ENCODE peak calls at places on chromosomes 5 and 9, in four cellular contexts. One of them, this sample, is unnamed.

GRCh38 chr5:126358525-126358924 is 64.7 kb upstream of the GRAMD2B start:
- DNase-seq in A549: no peak
- DNase-seq in HepG2: no peak
- DNase-seq in GM12878: peak; percentile 76
- DNase-seq in this sample: no peak

GRCh38 chr9:94772128-94772527 is 45.6 kb downstream of the AOPEP start:
- DNase-seq in A549: no peak
- DNase-seq in HepG2: no peak
- DNase-seq in GM12878: no peak
- DNase-seq in this sample: no peak

GRCh38 chr9:121917375-121918335 is 175.5 kb downstream of the TTLL11 start:
- DNase-seq in A549: no peak
- DNase-seq in HepG2: no peak
- DNase-seq in GM12878: no peak
- DNase-seq in this sample: no peak

GRCh38 chr5:115795700-115796099 is 20.8 kb downstream of the CDO1 start:
- DNase-seq in A549: no peak
- DNase-seq in HepG2: no peak
- DNase-seq in GM12878: no peak
- DNase-seq in this sample: no peak

GRCh38 chr5:10244357-10244944 is 5.2 kb downstream of the ATPSCKMT start:
- DNase-seq in A549: no peak
- DNase-seq in HepG2: no peak
- DNase-seq in GM12878: no peak
- DNase-seq in this sample: no peak

GRCh38 chr5:17439956-17440355 is 58.1 kb upstream of the TAF11L2 start:
- DNase-seq in A549: no peak
- DNase-seq in HepG2: no peak
- DNase-seq in GM12878: no peak
- DNase-seq in this sample: no peak

GRCh38 chr5:137325721-137326120 is 173.4 kb downstream of the SPOCK1 start:
- DNase-seq in A549: no peak
- DNase-seq in HepG2: no peak
- DNase-seq in GM12878: no peak
- DNase-seq in this sample: no peak

GRCh38 chr9:128097156-128098016 is 29.4 kb downstream of the SLC25A25 start:
- DNase-seq in A549: no peak
- DNase-seq in HepG2: no peak
- DNase-seq in GM12878: no peak
- DNase-seq in this sample: no peak

GRCh38 chr5:1107167-1108007 is 4.5 kb downstream of the SLC12A7 start:
- DNase-seq in A549: no peak
- DNase-seq in HepG2: peak; percentile 73
- DNase-seq in GM12878: no peak
- DNase-seq in this sample: no peak

DNA sequence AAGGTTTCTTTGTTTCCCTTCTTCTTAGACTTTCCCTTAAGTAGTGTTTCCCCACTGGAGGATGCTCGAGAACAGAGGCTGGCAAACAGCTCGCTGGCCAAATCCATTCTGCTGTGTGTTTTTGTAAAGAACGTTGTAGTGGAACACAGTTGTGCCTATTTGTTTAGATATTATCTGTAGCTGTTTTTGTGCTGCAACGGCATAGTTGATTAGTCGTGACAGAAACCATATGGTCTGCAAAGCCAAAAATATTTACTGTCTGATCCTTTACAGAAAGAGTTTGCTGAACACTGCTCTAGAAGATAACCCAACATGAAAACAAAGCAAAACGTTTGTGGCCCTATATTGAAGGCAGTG is 47.0 kb upstream of the EGFLAM start:
- DNase-seq in A549: no peak
- DNase-seq in HepG2: no peak
- DNase-seq in GM12878: no peak
- DNase-seq in this sample: no peak
- TF ChIP-seq CTCF in A549: no peak
- TF ChIP-seq CTCF in HepG2: no peak
- TF ChIP-seq CTCF in GM12878: no peak
- TF ChIP-seq CTCF in this sample: no peak

DNA sequence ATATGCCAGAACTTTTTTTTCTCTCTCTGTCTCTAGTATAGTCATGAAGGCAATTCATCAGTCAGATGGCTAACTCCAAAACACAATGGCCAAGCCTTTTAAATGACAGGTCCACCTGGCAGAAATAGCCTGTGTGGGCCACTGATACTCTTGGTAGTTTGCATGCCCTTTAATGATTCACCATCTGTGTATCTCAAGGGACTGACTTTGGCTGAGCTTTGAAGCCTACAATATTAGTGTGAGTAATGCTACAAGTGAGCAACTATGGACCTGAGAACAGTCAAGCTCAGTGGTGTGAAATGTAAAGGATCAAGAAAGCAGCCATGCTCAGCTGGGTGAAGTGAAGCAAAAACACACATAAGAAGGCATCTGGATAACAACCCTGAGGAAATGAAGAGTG is 506.9 kb downstream of the TLE1 start:
- DNase-seq in A549: no peak
- DNase-seq in HepG2: no peak
- DNase-seq in GM12878: no peak
- DNase-seq in this sample: no peak
- TF ChIP-seq REST in A549: no peak
- TF ChIP-seq REST in HepG2: no peak
- TF ChIP-seq REST in GM12878: no peak
- TF ChIP-seq REST in this sample: no peak

DNA sequence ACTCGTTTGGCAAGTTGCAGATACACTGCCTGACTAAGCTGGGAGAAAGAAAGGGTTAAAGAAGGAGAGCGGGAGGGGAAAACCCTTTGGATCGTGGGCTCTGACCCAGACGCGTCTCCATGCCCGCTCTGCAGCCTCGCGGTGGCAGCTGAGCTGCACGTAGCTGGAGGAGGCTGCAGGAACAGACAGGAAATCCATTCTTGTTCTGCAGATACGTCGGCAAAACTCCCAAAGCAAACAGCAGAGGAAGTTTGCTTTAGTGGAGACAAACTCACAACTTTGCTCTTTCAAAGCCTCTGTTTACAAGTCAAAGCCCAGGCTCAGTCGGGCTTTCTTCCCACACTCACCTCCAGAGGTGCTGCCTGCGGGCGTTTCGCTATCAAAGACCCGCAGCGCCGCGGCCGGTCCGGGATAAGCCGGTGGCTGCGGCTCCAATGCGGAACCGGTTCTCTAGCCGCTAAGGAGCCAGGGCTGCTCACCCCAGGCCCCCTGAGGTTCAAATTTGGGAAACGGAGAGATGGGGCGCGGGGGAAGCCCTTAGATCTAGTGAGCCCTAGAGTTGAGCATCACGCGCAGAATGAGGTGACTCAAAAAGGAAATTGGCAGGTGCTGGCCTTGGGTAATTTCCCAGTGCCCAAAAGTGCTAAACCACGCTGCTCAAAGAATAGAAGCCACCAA is 60.7 kb downstream of the MAT2B start:
- DNase-seq in A549: no peak
- DNase-seq in HepG2: peak; percentile 76
- DNase-seq in GM12878: peak; percentile 11
- DNase-seq in this sample: no peak
- TF ChIP-seq CTCF in A549: no peak
- TF ChIP-seq CTCF in HepG2: peak; percentile 64
- TF ChIP-seq CTCF in GM12878: no peak
- TF ChIP-seq CTCF in this sample: no peak

GRCh38 chr9:101626295-101626694 is 31.5 kb upstream of the PPP3R2 start:
- DNase-seq in A549: no peak
- DNase-seq in HepG2: no peak
- DNase-seq in GM12878: no peak
- DNase-seq in this sample: no peak

GRCh38 chr9:101629624-101630023 is 34.9 kb upstream of the PPP3R2 start:
- DNase-seq in A549: no peak
- DNase-seq in HepG2: no peak
- DNase-seq in GM12878: no peak
- DNase-seq in this sample: no peak

GRCh38 chr9:101625871-101626270 is 31.1 kb upstream of the PPP3R2 start:
- DNase-seq in A549: no peak
- DNase-seq in HepG2: no peak
- DNase-seq in GM12878: no peak
- DNase-seq in this sample: no peak

GRCh38 chr9:101631892-101632291 is 37.1 kb upstream of the PPP3R2 start:
- DNase-seq in A549: no peak
- DNase-seq in HepG2: no peak
- DNase-seq in GM12878: no peak
- DNase-seq in this sample: no peak

GRCh38 chr9:101628173-101628572 is 33.4 kb upstream of the PPP3R2 start:
- DNase-seq in A549: no peak
- DNase-seq in HepG2: no peak
- DNase-seq in GM12878: no peak
- DNase-seq in this sample: no peak
- TF ChIP-seq REST in A549: peak; percentile 78
- TF ChIP-seq REST in HepG2: peak; percentile 22
- TF ChIP-seq REST in GM12878: no peak
- TF ChIP-seq REST in this sample: peak; percentile 66

GRCh38 chr5:142110046-142110531 is 1.5 kb downstream of the NDFIP1 start:
- DNase-seq in A549: peak; percentile 17
- DNase-seq in HepG2: peak; percentile 15
- DNase-seq in GM12878: peak; percentile 9
- DNase-seq in this sample: no peak
- TF ChIP-seq CTCF in A549: no peak
- TF ChIP-seq CTCF in HepG2: no peak
- TF ChIP-seq CTCF in GM12878: no peak
- TF ChIP-seq CTCF in this sample: no peak

DNA sequence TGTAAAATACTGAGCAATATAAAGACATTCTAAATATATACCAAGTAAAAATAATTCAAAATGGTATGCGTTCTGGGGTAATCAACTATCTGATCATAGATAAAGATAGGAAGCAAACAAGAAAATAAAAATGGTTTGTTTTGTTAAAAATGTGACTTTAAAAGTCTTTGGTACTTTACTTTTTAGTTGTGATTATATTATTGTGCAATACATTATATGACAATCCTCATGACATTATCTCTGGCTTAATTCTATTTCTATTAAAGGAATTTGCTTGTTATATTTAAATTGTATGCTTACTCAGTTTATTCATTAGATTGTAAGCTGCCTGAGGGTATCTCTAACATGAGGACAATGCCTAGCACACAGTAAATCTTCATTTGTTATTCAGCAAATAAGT is 477.9 kb downstream of the TMEM38B start:
- DNase-seq in A549: no peak
- DNase-seq in HepG2: no peak
- DNase-seq in GM12878: no peak
- DNase-seq in this sample: no peak
- TF ChIP-seq REST in A549: no peak
- TF ChIP-seq REST in HepG2: no peak
- TF ChIP-seq REST in GM12878: no peak
- TF ChIP-seq REST in this sample: no peak

GRCh38 chr5:11912-12311 is 80.1 kb upstream of the PLEKHG4B start:
- DNase-seq in A549: no peak
- DNase-seq in HepG2: no peak
- DNase-seq in GM12878: no peak
- DNase-seq in this sample: no peak

GRCh38 chr5:13234-13633 is 78.7 kb upstream of the PLEKHG4B start:
- DNase-seq in A549: no peak
- DNase-seq in HepG2: no peak
- DNase-seq in GM12878: no peak
- DNase-seq in this sample: no peak
- TF ChIP-seq CTCF in A549: no peak
- TF ChIP-seq CTCF in HepG2: no peak
- TF ChIP-seq CTCF in GM12878: no peak
- TF ChIP-seq CTCF in this sample: no peak

GRCh38 chr5:157088342-157088990 is 20.4 kb downstream of the HAVCR2 start:
- DNase-seq in A549: no peak
- DNase-seq in HepG2: no peak
- DNase-seq in GM12878: no peak
- DNase-seq in this sample: no peak
- TF ChIP-seq REST in A549: no peak
- TF ChIP-seq REST in HepG2: no peak
- TF ChIP-seq REST in GM12878: no peak
- TF ChIP-seq REST in this sample: no peak

This sample was measured in HCT116.